ENCODE peak calls at places on chromosomes 13 and 19, in eight cellular contexts. D is K562; I is stimulated activated CD4-positive, alpha-beta T cell treated with anti-CD3 and anti-CD28 coated beads, Interleukin-4, amount 100 ng/mL, for 1 hour; K is retina; F is activated effector memory CD4-positive, alpha-beta T cell treated with anti-CD3 and anti-CD28 coated beads, Interleukin-2, amount 50 U/mL, for 16 hours; R is tibial nerve; M is AML-193; A is activated CD4-positive, alpha-beta memory T cell treated with anti-CD3 and anti-CD28 coated beads, Interleukin-2, amount 10 ng/mL, durations not matched to agents 7 days and 5 days. C is an unnamed sample.

GRCh38 chr13:46103037-46103436 is 1.8 kb downstream of the CPB2 start:
- DNase-seq in A (no peak), M (no peak), I (no peak), R (no peak), D (no peak), K (no peak), F (no peak), C (no peak)

GRCh38 chr19:2616741-2617392 is 85.6 kb downstream of the GNG7 start:
- DNase-seq in D (no peak), A (peak), M (peak), R (no peak), F (no peak), K (no peak), I (peak), C (no peak)

GRCh38 chr19:3057275-3057714 is 5.0 kb downstream of the TLE5 start:
- DNase-seq in K (peak), F (no peak), A (no peak), M (no peak), I (no peak), R (peak), D (peak), C (peak)

GRCh38 chr13:66559093-66559492 is 671.0 kb downstream of the PCDH9 start:
- DNase-seq in I (no peak), A (no peak), D (no peak), K (no peak), F (no peak), R (no peak), M (no peak), C (no peak)

GRCh38 chr13:28574617-28575142 is 79.8 kb upstream of the FLT1 start:
- DNase-seq in R (no peak), M (peak), A (peak), K (no peak), D (peak), I (peak), F (no peak), C (peak)

GRCh38 chr19:3942790-3943409 is 10.0 kb downstream of the NMRK2 start:
- DNase-seq in K (no peak), M (no peak), R (no peak), F (no peak), I (no peak), D (no peak), A (no peak), C (no peak)

GRCh38 chr13:113933901-113934300 is 40.0 kb downstream of the C13orf46 start:
- DNase-seq in D (no peak), A (no peak), F (peak), M (no peak), I (no peak), K (no peak), R (peak), C (no peak)

GRCh38 chr19:4740092-4740491 is 16.4 kb upstream of the DPP9 start:
- DNase-seq in K (no peak), I (no peak), M (no peak), F (no peak), R (no peak), D (no peak), A (no peak), C (no peak)

GRCh38 chr13:43908156-43909126 is 28.7 kb downstream of the LACC1 start:
- DNase-seq in R (no peak), D (no peak), A (no peak), F (no peak), I (no peak), K (peak), M (peak), C (peak)

GRCh38 chr13:113823771-113824170 is 40.1 kb downstream of the GAS6 start:
- DNase-seq in F (no peak), A (no peak), I (no peak), M (no peak), R (no peak), K (no peak), D (no peak), C (no peak)

GRCh38 chr19:13022859-13023636 is 27.8 kb downstream of the NFIX start:
- DNase-seq in R (peak), K (peak), I (no peak), A (no peak), F (no peak), D (peak), M (peak), C (peak)

GRCh38 chr13:28719227-28719562 is 425 bp upstream of the SLC46A3 start:
- DNase-seq in I (no peak), M (no peak), D (no peak), F (no peak), A (no peak), K (no peak), R (no peak), C (no peak)

GRCh38 chr13:20465218-20465879 is 60.3 kb downstream of the CRYL1 start:
- DNase-seq in K (no peak), I (no peak), F (no peak), D (no peak), R (no peak), M (no peak), A (no peak), C (no peak)

GRCh38 chr19:38726761-38727301 is 17.4 kb downstream of the CAPN12 start:
- DNase-seq in F (no peak), R (no peak), M (no peak), I (no peak), A (no peak), K (no peak), D (no peak), C (no peak)

GRCh38 chr13:113220141-113220598 is 10.8 kb downstream of the CUL4A start:
- DNase-seq in A (no peak), K (no peak), M (no peak), D (peak), F (no peak), I (no peak), R (no peak), C (no peak)

GRCh38 chr19:4208385-4209094 is 20.8 kb upstream of the EBI3 start:
- DNase-seq in D (peak), K (no peak), I (no peak), M (no peak), A (no peak), F (no peak), R (no peak), C (peak)

GRCh38 chr19:10831980-10832658 is 3.9 kb downstream of the TMED1 start:
- DNase-seq in K (no peak), A (no peak), M (no peak), D (no peak), F (no peak), I (no peak), R (no peak), C (no peak)

GRCh38 chr19:49542446-49542845 is 14.6 kb downstream of the RCN3 start:
- DNase-seq in R (no peak), F (no peak), K (no peak), M (no peak), A (no peak), I (no peak), D (peak), C (no peak)

GRCh38 chr13:52447815-52448552 is 2.5 kb downstream of the VPS36 start:
- DNase-seq in F (no peak), A (no peak), M (no peak), D (no peak), K (no peak), R (no peak), I (no peak), C (no peak)

GRCh38 chr13:60211548-60211947 is 47.8 kb upstream of the DIAPH3 start:
- DNase-seq in A (no peak), K (no peak), M (no peak), R (no peak), I (no peak), F (no peak), D (no peak), C (no peak)

GRCh38 chr19:11767633-11768133 is 883 bp downstream of the ZNF441 start:
- DNase-seq in I (peak), A (peak), R (no peak), M (no peak), F (peak), K (peak), D (peak), C (peak)

GRCh38 chr19:38209671-38210457 is 14.2 kb downstream of the DPF1 start:
- DNase-seq in R (peak), A (no peak), I (no peak), K (peak), M (no peak), F (no peak), D (no peak), C (peak)

GRCh38 chr13:100274942-100275506 is 186.1 kb downstream of the PCCA start:
- DNase-seq in R (no peak), D (no peak), K (no peak), F (no peak), M (peak), A (no peak), I (no peak), C (no peak)

GRCh38 chr19:21707065-21707464 is 60.3 kb downstream of the ZNF100 start:
- DNase-seq in D (no peak), A (no peak), F (no peak), R (no peak), K (no peak), M (no peak), I (no peak), C (no peak)

GRCh38 chr13:31199849-31200635 is at the start of gene B3GLCT:
- DNase-seq in D (peak), K (peak), M (peak), A (peak), R (peak), I (peak), F (peak), C (peak)

GRCh38 chr19:50501186-50501567 is 9.8 kb downstream of the JOSD2 start:
- DNase-seq in F (no peak), R (no peak), D (no peak), M (no peak), I (no peak), A (no peak), K (no peak), C (no peak)

GRCh38 chr19:15452111-15453047 is 2.6 kb upstream of the WIZ start:
- DNase-seq in M (no peak), A (no peak), D (peak), R (peak), F (peak), K (peak), I (peak), C (peak)

GRCh38 chr19:7928741-7929701 is 3.1 kb upstream of the CTXN1 start:
- DNase-seq in K (peak), M (peak), A (peak), R (peak), D (peak), I (peak), F (peak), C (peak)

GRCh38 chr19:5466814-5467291 is 11.6 kb downstream of the ZNRF4 start:
- DNase-seq in K (no peak), M (no peak), A (no peak), D (no peak), R (no peak), F (no peak), I (no peak), C (no peak)

GRCh38 chr13:56924401-56924800 is 216.3 kb upstream of the PRR20A start:
- DNase-seq in I (no peak), A (no peak), D (no peak), F (no peak), M (no peak), R (no peak), K (no peak), C (no peak)

GRCh38 chr13:21138561-21138960 is 37.8 kb downstream of the SKA3 start:
- DNase-seq in K (no peak), R (no peak), A (no peak), F (no peak), I (no peak), D (no peak), M (no peak), C (no peak)

GRCh38 chr19:17026706-17027427 is at the start of gene CPAMD8:
- DNase-seq in A (no peak), K (no peak), M (no peak), F (no peak), I (no peak), R (no peak), D (no peak), C (no peak)

GRCh38 chr19:40452016-40452415 is 7.9 kb upstream of the SERTAD3 start:
- DNase-seq in K (no peak), I (no peak), M (no peak), D (no peak), R (no peak), A (no peak), F (no peak), C (no peak)

C was measured in GM03348.